ENCODE peak calls at places on chromosomes 4 and X, in five cellular contexts. Y, K, N, G and A are unnamed samples.

GRCh38 chrX:1392376-1393130 is 640 bp upstream of the SLC25A6 start:
- DNase-seq in Y (peak), K (peak), N (peak), G (peak), A (peak)

GRCh38 chrX:40158036-40158706 is 60.4 kb upstream of the BCOR start:
- DNase-seq in Y (peak), K (no peak), N (peak), G (peak), A (peak)

GRCh38 chr4:88382621-88383020 is 4.0 kb downstream of the HERC6 start:
- DNase-seq in Y (no peak), K (no peak), N (peak), G (peak), A (no peak)

GRCh38 chr4:8305851-8306361 is 36.4 kb downstream of the HTRA3 start:
- DNase-seq in Y (no peak), K (no peak), N (no peak), G (no peak), A (peak)

GRCh38 chrX:1026263-1027015 is 186.0 kb downstream of the CRLF2 start:
- DNase-seq in Y (no peak), K (no peak), N (peak), G (no peak), A (no peak)

GRCh38 chrX:103376979-103377324 is 614 bp downstream of the BEX3 start:
- DNase-seq in Y (peak), K (no peak), N (no peak), G (peak), A (peak)

GRCh38 chrX:1390621-1391369 is 1.1 kb downstream of the SLC25A6 start:
- DNase-seq in Y (no peak), K (no peak), N (no peak), G (no peak), A (peak)

GRCh38 chrX:11334165-11334564 is 41.0 kb downstream of the AMELX start:
- DNase-seq in Y (no peak), K (no peak), N (no peak), G (no peak), A (no peak)

GRCh38 chr4:8197521-8197920 is 1.6 kb upstream of the SH3TC1 start:
- DNase-seq in Y (no peak), K (no peak), N (no peak), G (no peak), A (no peak)

GRCh38 chrX:1378306-1378758 is 13.6 kb downstream of the SLC25A6 start:
- DNase-seq in Y (no peak), K (no peak), N (no peak), G (no peak), A (peak)

GRCh38 chr4:164779811-164780216 is 25.9 kb downstream of the SMIM31 start:
- DNase-seq in Y (peak), K (peak), N (peak), G (peak), A (peak)

GRCh38 chr4:186622788-186623464 is 67.6 kb upstream of the MTNR1A start:
- DNase-seq in Y (no peak), K (peak), N (no peak), G (no peak), A (no peak)

GRCh38 chr4:32207456-32207855 is 1487.3 kb downstream of the PCDH7 start:
- DNase-seq in Y (no peak), K (no peak), N (no peak), G (no peak), A (no peak)

DNA sequence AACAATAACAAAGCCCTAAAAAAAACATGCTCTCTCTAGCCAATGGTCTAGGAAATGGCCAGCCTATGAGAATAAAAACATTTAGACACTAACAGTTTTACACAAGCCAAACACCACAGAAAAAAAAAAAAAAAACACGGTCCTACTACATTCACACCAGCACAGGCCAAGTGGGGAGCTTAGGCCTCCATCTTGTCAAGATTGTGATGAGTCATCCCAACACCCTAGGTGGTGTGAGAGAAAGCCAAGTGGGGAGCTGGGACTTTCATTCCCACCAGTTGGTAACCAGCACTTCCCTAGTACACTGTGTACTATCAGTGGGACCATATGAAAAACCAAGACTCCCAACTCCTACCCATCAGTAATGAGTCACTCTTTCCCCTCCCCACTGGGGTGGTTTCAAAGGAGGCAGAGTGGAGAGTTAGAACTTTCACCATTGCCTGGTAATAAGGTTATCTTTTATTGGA is 95.6 kb downstream of the ADAMTS3 start:
- DNase-seq in Y (no peak), K (peak), N (no peak), G (no peak), A (no peak)
- TF ChIP-seq CTCF in Y (no peak), K (no peak), N (no peak), G (no peak), A (no peak)

DNA sequence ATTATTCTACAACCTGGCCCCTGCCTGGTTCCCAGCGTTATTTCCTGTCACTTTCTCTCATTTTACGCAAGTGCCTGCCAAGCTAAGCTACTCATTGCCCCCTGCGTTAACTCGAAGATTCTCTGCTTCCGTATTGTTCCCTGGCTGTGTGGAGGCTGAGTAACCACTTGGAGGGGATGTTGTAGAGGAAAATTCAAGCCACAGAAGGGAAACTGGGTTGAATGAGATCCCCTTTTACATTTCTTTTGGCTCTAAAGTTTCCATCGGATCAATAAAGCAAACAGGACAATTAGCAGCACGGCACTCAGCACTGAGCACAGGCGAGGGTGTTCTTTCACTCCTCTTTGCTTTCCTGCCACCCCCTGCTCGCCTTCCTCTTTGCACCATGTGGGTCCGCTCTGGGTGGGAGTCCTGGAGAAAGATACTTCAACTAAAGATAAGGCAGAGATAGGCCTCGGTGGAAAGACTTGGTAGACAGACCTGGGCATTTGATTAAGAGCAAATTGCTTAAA is 4.2 kb upstream of the TMSB4X start:
- DNase-seq in Y (peak), K (no peak), N (no peak), G (no peak), A (peak)
- TF ChIP-seq CTCF in Y (peak), K (peak), N (no peak), G (peak), A (no peak)

GRCh38 chr4:139768913-139769312 is 103.3 kb downstream of the MGST2 start:
- DNase-seq in Y (peak), K (no peak), N (no peak), G (peak), A (no peak)
- TF ChIP-seq CTCF in Y (peak), K (peak), N (no peak), G (no peak), A (peak)

DNA sequence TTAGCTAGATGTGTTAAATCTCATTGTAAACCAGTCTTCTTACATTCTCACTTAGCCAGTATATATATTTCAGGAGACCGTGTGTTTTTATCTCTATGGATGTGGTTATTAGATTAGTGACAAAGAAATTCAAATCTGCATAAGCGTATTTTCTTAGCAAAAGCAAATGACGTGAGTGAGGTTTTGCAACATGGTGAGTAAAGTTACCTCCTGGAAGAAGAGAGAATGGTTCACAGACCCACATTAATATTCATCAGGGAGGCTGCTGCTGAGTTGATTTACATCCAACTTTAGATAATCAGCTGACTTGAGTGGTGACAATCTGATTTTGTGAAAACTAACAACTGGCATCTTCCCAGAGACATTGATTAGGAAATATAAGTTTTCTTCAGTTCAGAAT is 589.9 kb upstream of the GALNT7 start:
- DNase-seq in Y (no peak), K (no peak), N (no peak), G (no peak), A (no peak)
- TF ChIP-seq CTCF in Y (no peak), K (no peak), N (no peak), G (no peak), A (no peak)

DNA sequence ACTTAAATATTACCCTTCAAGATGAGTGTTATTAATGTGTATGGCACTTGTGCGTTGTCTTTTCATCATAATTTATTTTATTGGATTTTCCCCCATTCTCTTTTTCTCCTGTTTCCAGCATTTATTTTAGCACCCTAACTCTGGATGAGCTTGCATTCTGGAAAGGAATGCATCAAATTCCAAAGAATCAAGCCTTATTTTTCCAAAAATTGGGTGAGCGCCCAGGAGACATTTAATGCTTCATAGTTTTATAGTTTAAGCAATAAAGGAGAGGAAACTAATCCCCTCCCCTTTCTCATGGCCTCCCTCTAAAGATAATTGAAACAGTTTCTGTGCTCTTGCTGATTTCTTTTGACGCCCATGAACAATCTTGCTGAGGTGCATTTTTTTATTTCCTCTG is 191.0 kb upstream of the FAT4 start:
- DNase-seq in Y (no peak), K (no peak), N (no peak), G (no peak), A (no peak)
- TF ChIP-seq CTCF in Y (no peak), K (no peak), N (no peak), G (no peak), A (no peak)

DNA sequence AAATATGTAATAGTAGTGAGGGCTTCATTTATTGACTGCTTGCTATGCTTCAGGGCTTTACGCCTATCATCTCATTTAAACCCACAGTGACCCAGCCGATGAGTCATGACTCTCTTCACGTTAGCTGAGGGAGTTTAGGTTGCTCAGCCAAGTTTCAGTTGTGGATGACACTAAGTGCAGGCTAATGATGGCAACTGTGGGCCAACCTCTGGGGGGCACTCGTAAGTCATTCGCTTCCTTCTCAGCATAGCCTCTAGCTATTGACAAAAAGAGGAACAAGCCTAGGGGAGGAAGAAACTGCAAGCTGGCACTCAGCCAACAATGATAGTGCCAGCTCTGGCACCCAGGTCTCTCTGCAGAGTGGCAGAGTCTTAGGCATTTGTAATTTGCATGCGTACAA is 325.0 kb downstream of the ARHGAP10 start:
- DNase-seq in Y (no peak), K (peak), N (peak), G (peak), A (no peak)
- TF ChIP-seq CTCF in Y (no peak), K (no peak), N (peak), G (no peak), A (no peak)

DNA sequence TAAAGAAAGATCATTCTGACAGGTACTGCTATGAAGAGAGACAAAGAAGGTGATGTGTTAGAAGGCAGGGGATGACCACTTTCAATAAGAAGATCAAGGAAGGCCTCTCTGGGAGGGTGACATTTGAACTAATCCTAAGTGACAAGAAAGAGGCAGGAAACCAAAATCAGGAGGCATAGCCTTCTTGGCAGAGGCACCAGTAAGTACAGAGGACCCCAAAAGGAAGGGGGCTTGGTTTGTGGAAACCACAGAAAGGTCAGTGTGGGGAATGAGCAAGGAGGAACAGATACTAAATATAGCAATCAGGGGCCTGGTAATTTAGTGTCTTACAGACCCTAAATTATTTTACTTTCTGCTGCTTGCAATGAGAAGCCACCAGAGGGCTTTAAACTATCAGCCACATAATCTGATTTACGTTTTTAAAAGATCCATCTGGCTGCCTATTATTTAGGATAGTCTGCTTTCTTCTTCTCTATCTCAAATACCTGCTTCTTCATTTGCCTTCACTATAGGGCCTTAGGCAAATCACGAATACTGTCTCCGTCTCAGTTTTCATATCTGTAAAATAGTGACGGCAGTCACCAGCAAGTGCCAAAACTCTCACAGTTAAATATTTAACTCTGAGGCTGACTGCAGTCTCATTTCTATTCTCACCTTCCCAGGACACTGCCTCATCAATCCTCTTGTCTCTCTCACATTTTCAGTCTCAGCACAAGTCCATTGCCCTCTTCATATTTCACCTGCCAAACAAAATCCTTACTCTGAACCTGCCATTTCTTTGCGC is 16.7 kb downstream of the NR3C2 start:
- DNase-seq in Y (no peak), K (no peak), N (no peak), G (no peak), A (no peak)
- TF ChIP-seq CTCF in Y (peak), K (no peak), N (no peak), G (no peak), A (no peak)

GRCh38 chr4:24033626-24034025 is 143.8 kb upstream of the PPARGC1A start:
- DNase-seq in Y (no peak), K (no peak), N (no peak), G (no peak), A (no peak)

GRCh38 chr4:24032371-24032989 is 142.6 kb upstream of the PPARGC1A start:
- DNase-seq in Y (peak), K (no peak), N (peak), G (peak), A (peak)
- TF ChIP-seq CTCF in Y (peak), K (peak), N (peak), G (no peak), A (peak)

GRCh38 chrX:39150210-39150609 is 349.0 kb downstream of the MID1IP1 start:
- DNase-seq in Y (no peak), K (no peak), N (no peak), G (no peak), A (no peak)
- TF ChIP-seq CTCF in Y (no peak), K (no peak), N (no peak), G (no peak), A (no peak)

GRCh38 chrX:134999469-134999868 is 8.7 kb downstream of the SMIM10 start:
- DNase-seq in Y (peak), K (no peak), N (peak), G (peak), A (no peak)

GRCh38 chrX:135009057-135009605 is 13.2 kb downstream of the RTL8B start:
- DNase-seq in Y (no peak), K (no peak), N (no peak), G (no peak), A (no peak)

GRCh38 chrX:135000516-135000915 is 9.7 kb downstream of the SMIM10 start:
- DNase-seq in Y (no peak), K (no peak), N (no peak), G (no peak), A (no peak)

GRCh38 chrX:135009838-135010237 is 12.5 kb downstream of the RTL8B start:
- DNase-seq in Y (no peak), K (no peak), N (no peak), G (no peak), A (no peak)

GRCh38 chrX:135003876-135004623 is 13.3 kb downstream of the SMIM10 start:
- DNase-seq in Y (peak), K (peak), N (peak), G (peak), A (peak)
- TF ChIP-seq CTCF in Y (no peak), K (no peak), N (no peak), G (no peak), A (no peak)